ENCODE peak calls at places on chromosome 16, in four cellular contexts. A is MM.1S, W is uterus, G is breast epithelium. O is an unnamed sample.

GRCh38 chr16:31092330-31092729 is 2.3 kb downstream of the VKORC1 start:
- DNase-seq in A (no peak), W (no peak), G (no peak), O (no peak)

GRCh38 chr16:87060026-87060986 is 256.9 kb downstream of the C16orf95 start:
- DNase-seq in G (no peak), W (no peak), A (peak; percentile 20), O (no peak)

GRCh38 chr16:16041196-16041892 is 91.9 kb downstream of the ABCC1 start:
- DNase-seq in W (no peak), A (no peak), G (no peak), O (no peak)

GRCh38 chr16:29678691-29679267 is at the start of gene QPRT:
- DNase-seq in A (no peak), W (peak; percentile 66), G (no peak), O (peak; percentile 46)

GRCh38 chr16:11687606-11688519 is 19.6 kb downstream of the SNN start:
- DNase-seq in W (no peak), G (no peak), A (peak; percentile 65), O (no peak)

GRCh38 chr16:49498241-49499017 is 124.8 kb downstream of the C16orf78 start:
- DNase-seq in G (no peak), A (no peak), W (peak; percentile 8), O (no peak)

GRCh38 chr16:72766506-72766905 is 281.4 kb downstream of the ZFHX3 start:
- DNase-seq in W (no peak), G (no peak), A (no peak), O (no peak)

GRCh38 chr16:78094166-78094565 is 5.3 kb upstream of the WWOX start:
- DNase-seq in A (no peak), G (no peak), W (no peak), O (no peak)

GRCh38 chr16:27543801-27544200 is 5.9 kb downstream of the GTF3C1 start:
- DNase-seq in W (no peak), A (no peak), G (no peak), O (no peak)

GRCh38 chr16:78292726-78293380 is 193.4 kb downstream of the WWOX start:
- DNase-seq in W (peak; percentile 23), G (peak; percentile 35), A (no peak), O (no peak)

GRCh38 chr16:1300664-1301476 is 8.6 kb upstream of the UBE2I start:
- DNase-seq in G (peak; percentile 36), A (peak; percentile 56), W (peak; percentile 33), O (peak; percentile 66)

GRCh38 chr16:68665501-68665900 is 20.4 kb downstream of the CDH3 start:
- DNase-seq in G (no peak), W (no peak), A (no peak), O (no peak)

GRCh38 chr16:88522276-88522949 is 47.8 kb upstream of the ZC3H18 start:
- DNase-seq in G (no peak), W (no peak), A (no peak), O (no peak)

GRCh38 chr16:7405166-7405565 is 72.5 kb downstream of the RBFOX1 start:
- DNase-seq in A (no peak), W (no peak), G (no peak), O (peak; percentile 64)

GRCh38 chr16:87582221-87582965 is 19.9 kb upstream of the JPH3 start:
- DNase-seq in W (peak; percentile 77), G (peak; percentile 25), A (no peak), O (peak; percentile 69)

GRCh38 chr16:15592324-15592723 is 50.6 kb downstream of the MARF1 start:
- DNase-seq in W (no peak), G (no peak), A (peak; percentile 25), O (no peak)

GRCh38 chr16:31708348-31708747 is 165.3 kb upstream of the ZNF267 start:
- DNase-seq in G (no peak), A (no peak), W (no peak), O (no peak)

GRCh38 chr16:68519225-68519745 is 19.8 kb upstream of the ZFP90 start:
- DNase-seq in A (no peak), G (no peak), W (no peak), O (no peak)

GRCh38 chr16:69720822-69721430 is 5.4 kb downstream of the NQO1 start:
- DNase-seq in W (no peak), G (peak; percentile 12), A (no peak), O (no peak)

GRCh38 chr16:54194008-54194731 is 92.4 kb downstream of the IRX3 start:
- DNase-seq in A (no peak), G (peak; percentile 85), W (peak; percentile 71), O (peak; percentile 91)

GRCh38 chr16:50685456-50686058 is 4.4 kb upstream of the SNX20 start:
- DNase-seq in W (no peak), G (no peak), A (peak; percentile 89), O (no peak)

GRCh38 chr16:50368410-50369132 is at the start of gene BRD7:
- DNase-seq in W (peak; percentile 80), G (peak; percentile 34), A (peak; percentile 63), O (peak; percentile 65)

DNA sequence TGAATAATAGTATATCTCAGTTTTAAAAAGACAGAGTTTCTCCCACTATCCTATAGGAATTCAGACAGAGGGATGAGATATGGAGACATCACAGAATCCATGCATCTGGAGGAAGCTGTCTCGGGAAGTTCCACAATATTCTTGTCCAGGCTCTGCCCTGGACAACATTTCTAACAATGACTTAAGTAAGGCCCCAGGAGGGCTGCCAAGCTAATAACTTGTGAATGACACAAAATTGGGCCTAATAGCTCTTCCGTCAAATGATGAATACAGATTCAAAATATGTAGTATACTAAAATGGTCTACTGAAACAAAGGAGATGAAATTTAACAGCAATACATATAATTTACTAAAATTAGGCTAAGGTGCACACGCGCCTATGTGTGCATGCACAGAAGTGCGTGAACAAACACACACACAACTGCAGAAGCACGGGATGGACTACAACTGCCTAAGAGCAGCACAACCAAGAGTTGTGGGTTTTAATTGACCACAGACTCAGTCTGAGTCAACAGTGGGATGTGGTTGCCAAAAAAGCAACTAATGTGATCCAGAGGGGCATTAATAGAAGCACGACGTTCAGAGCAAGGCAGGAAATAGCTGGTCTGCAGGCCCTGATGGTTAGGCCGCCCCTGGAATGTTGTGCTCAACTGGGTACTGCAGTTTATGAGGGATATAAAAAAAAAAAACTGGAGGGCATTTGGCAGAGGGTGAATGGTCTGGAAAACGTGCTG is 26.3 kb upstream of the HS3ST2 start:
- DNase-seq in G (no peak), W (no peak), A (no peak), O (no peak)
- H3K4me1 ChIP-seq in G (no peaks in the 10 kb centered on the region), W (no peaks in the 10 kb centered on the region), A (no peaks in the 10 kb centered on the region), O (no peaks in the 10 kb centered on the region)

DNA sequence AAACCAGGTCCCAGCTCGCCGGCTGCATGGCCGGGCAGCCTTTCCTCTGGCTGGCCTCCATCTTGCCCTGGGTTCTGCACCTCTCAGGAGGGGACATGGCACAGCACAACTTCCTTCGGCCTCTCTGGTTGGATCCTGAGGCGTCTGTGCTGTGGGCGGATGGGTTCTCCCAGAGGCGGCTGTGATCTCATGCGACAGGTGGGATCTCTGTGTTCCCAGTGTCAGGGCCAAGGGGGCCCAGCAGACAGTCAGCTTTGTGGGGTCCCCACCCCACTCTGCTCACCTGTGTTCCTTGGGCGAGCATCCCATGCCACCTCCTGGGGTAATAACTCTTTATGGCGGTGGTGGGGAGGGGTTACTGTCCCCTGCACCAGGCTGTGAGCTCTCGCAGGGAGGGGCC is 35.8 kb downstream of the FA2H start:
- DNase-seq in A (no peak), G (no peak), W (no peak), O (no peak)
- H3K4me1 ChIP-seq in A (no peaks in the 10 kb centered on the region), G (peaks cover 3% of the 10 kb centered on the region), W (no peaks in the 10 kb centered on the region), O (no peaks in the 10 kb centered on the region)

GRCh38 chr16:57043248-57043647 is 49.1 kb upstream of the CPNE2 start:
- DNase-seq in G (no peak), A (no peak), W (no peak), O (no peak)

GRCh38 chr16:57044931-57045693 is 47.3 kb upstream of the CPNE2 start:
- DNase-seq in G (no peak), W (no peak), A (no peak), O (no peak)

GRCh38 chr16:57039148-57039812 is 49.9 kb downstream of the NLRC5 start:
- DNase-seq in A (peak; percentile 65), W (no peak), G (no peak), O (no peak)

GRCh38 chr16:57041182-57042156 is 50.9 kb upstream of the CPNE2 start:
- DNase-seq in A (peak; percentile 61), W (no peak), G (no peak), O (no peak)

GRCh38 chr16:57042157-57043111 is 49.9 kb upstream of the CPNE2 start:
- DNase-seq in W (no peak), A (peak; percentile 86), G (no peak), O (no peak)
- H3K4me1 ChIP-seq in W (no peaks in the 10 kb centered on the region), A (peaks cover 54% of the 10 kb centered on the region), G (no peaks in the 10 kb centered on the region), O (peaks cover 29% of the 10 kb centered on the region)

GRCh38 chr16:57172891-57173290 is 12.9 kb downstream of the PSME3IP1 start:
- DNase-seq in G (no peak), W (no peak), A (no peak), O (no peak)
- H3K4me1 ChIP-seq in G (no peaks in the 10 kb centered on the region), W (no peaks in the 10 kb centered on the region), A (no peaks in the 10 kb centered on the region), O (peaks cover 4% of the 10 kb centered on the region)

GRCh38 chr16:57091990-57092785 is at the start of gene CPNE2:
- DNase-seq in W (peak; percentile 76), A (peak; percentile 36), G (peak; percentile 39), O (peak; percentile 72)
- H3K4me1 ChIP-seq in W (no peaks in the 10 kb centered on the region), A (no peaks in the 10 kb centered on the region), G (peaks cover 7% of the 10 kb centered on the region), O (peaks cover 39% of the 10 kb centered on the region)

GRCh38 chr16:85255777-85256176 is 143.5 kb upstream of the CIBAR2 start:
- DNase-seq in W (no peak), G (no peak), A (no peak), O (no peak)
- H3K4me1 ChIP-seq in W (no peaks in the 10 kb centered on the region), G (no peaks in the 10 kb centered on the region), A (no peaks in the 10 kb centered on the region), O (no peaks in the 10 kb centered on the region)

GRCh38 chr16:85981826-85982562 is 83.0 kb downstream of the IRF8 start:
- DNase-seq in G (no peak), W (no peak), A (no peak), O (no peak)

GRCh38 chr16:85979605-85980004 is 80.6 kb downstream of the IRF8 start:
- DNase-seq in A (no peak), W (no peak), G (no peak), O (no peak)

GRCh38 chr16:85980686-85981085 is 81.7 kb downstream of the IRF8 start:
- DNase-seq in A (no peak), W (no peak), G (no peak), O (no peak)

GRCh38 chr16:85978291-85978775 is 79.4 kb downstream of the IRF8 start:
- DNase-seq in A (no peak), W (no peak), G (no peak), O (no peak)

GRCh38 chr16:85978976-85979375 is 80.0 kb downstream of the IRF8 start:
- DNase-seq in A (no peak), W (no peak), G (no peak), O (no peak)
- H3K4me1 ChIP-seq in A (no peaks in the 10 kb centered on the region), W (no peaks in the 10 kb centered on the region), G (no peaks in the 10 kb centered on the region), O (no peaks in the 10 kb centered on the region)

DNA sequence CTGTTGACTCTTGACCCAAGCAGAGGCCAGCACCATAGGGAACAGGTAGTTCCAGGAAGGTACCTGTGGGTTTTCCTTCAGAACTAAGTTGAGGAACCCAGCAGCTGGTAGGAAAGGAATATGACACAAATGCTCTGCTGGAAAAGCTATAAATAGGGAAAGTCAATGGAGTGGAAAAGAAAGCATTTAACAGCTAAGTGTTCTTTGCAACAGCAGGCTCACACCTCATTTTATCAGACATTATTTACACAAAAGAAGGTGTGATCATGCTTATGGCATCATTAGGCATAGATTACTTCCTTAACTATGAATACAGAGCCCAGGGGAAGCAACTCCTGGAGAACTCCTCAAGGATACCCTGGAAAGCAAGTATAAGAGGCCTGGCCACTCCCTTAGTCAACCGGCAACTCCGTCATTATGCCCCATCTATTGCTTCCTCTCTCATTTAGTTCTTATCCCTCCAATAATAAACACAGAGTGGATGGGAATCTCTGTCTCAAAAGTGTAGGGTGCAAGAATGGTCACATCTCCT is 128.1 kb downstream of the HS3ST2 start:
- DNase-seq in A (no peak), G (no peak), W (no peak), O (no peak)
- H3K4me1 ChIP-seq in A (no peaks in the 10 kb centered on the region), G (no peaks in the 10 kb centered on the region), W (no peaks in the 10 kb centered on the region), O (no peaks in the 10 kb centered on the region)

GRCh38 chr16:67245189-67245585 is 2.1 kb downstream of the FHOD1 start:
- DNase-seq in A (no peak), G (no peak), W (no peak), O (no peak)
- H3K4me1 ChIP-seq in A (peaks cover 36% of the 10 kb centered on the region), G (peaks cover 20% of the 10 kb centered on the region), W (no peaks in the 10 kb centered on the region), O (peaks cover 94% of the 10 kb centered on the region)

O was measured in left ventricle myocardium inferior.